ENCODE peak calls at places on chromosomes 16 and 17, in four cellular contexts. One of them, this sample, is unnamed.

GRCh38 chr16:67236551-67237395 is 9.8 kb downstream of the TMEM208 start:
- DNase-seq in fibroblast of lung: peak
- DNase-seq in RWPE1: peak
- DNase-seq in AG09309: no peak
- DNase-seq in this sample: no peak

GRCh38 chr16:23353440-23353839 is 51.3 kb downstream of the SCNN1B start:
- DNase-seq in AG09309: no peak
- DNase-seq in fibroblast of lung: no peak
- DNase-seq in RWPE1: no peak
- DNase-seq in this sample: no peak

GRCh38 chr17:66965801-66966528 is 1.5 kb downstream of the CACNG4 start:
- DNase-seq in fibroblast of lung: no peak
- DNase-seq in RWPE1: no peak
- DNase-seq in AG09309: no peak
- DNase-seq in this sample: no peak

GRCh38 chr16:52494621-52495020 is 52.3 kb downstream of the TOX3 start:
- DNase-seq in RWPE1: no peak
- DNase-seq in AG09309: no peak
- DNase-seq in fibroblast of lung: no peak
- DNase-seq in this sample: no peak

GRCh38 chr17:60678118-60678444 is 430 bp downstream of the BCAS3 start:
- DNase-seq in AG09309: no peak
- DNase-seq in RWPE1: peak
- DNase-seq in fibroblast of lung: no peak
- DNase-seq in this sample: no peak

GRCh38 chr16:29310852-29311314 is 95.6 kb downstream of the NPIPB11 start:
- DNase-seq in AG09309: no peak
- DNase-seq in fibroblast of lung: peak
- DNase-seq in RWPE1: no peak
- DNase-seq in this sample: no peak

GRCh38 chr17:82710499-82711232 is 5.8 kb upstream of the FN3KRP start:
- DNase-seq in AG09309: no peak
- DNase-seq in RWPE1: no peak
- DNase-seq in fibroblast of lung: no peak
- DNase-seq in this sample: no peak

GRCh38 chr17:1474402-1475189 is 17.9 kb downstream of the MYO1C start:
- DNase-seq in RWPE1: no peak
- DNase-seq in AG09309: no peak
- DNase-seq in fibroblast of lung: no peak
- DNase-seq in this sample: no peak

GRCh38 chr17:3335876-3336275 is 37.7 kb upstream of the OR3A1 start:
- DNase-seq in fibroblast of lung: no peak
- DNase-seq in RWPE1: no peak
- DNase-seq in AG09309: no peak
- DNase-seq in this sample: no peak
- TF ChIP-seq CTCF in fibroblast of lung: no peak
- TF ChIP-seq CTCF in RWPE1: no peak
- TF ChIP-seq CTCF in AG09309: no peak
- TF ChIP-seq CTCF in this sample: peak

GRCh38 chr17:59356543-59357218 is 25.2 kb downstream of the YPEL2 start:
- DNase-seq in AG09309: no peak
- DNase-seq in RWPE1: no peak
- DNase-seq in fibroblast of lung: peak
- DNase-seq in this sample: no peak

GRCh38 chr17:59355695-59356323 is 24.4 kb downstream of the YPEL2 start:
- DNase-seq in RWPE1: no peak
- DNase-seq in AG09309: no peak
- DNase-seq in fibroblast of lung: no peak
- DNase-seq in this sample: no peak

GRCh38 chr17:59357929-59358328 is 26.5 kb downstream of the YPEL2 start:
- DNase-seq in fibroblast of lung: peak
- DNase-seq in RWPE1: peak
- DNase-seq in AG09309: no peak
- DNase-seq in this sample: no peak

GRCh38 chr17:59355030-59355694 is 23.7 kb downstream of the YPEL2 start:
- DNase-seq in RWPE1: no peak
- DNase-seq in fibroblast of lung: no peak
- DNase-seq in AG09309: no peak
- DNase-seq in this sample: no peak

GRCh38 chr17:59357219-59357699 is 25.8 kb downstream of the YPEL2 start:
- DNase-seq in AG09309: no peak
- DNase-seq in RWPE1: no peak
- DNase-seq in fibroblast of lung: peak
- DNase-seq in this sample: no peak
- TF ChIP-seq CTCF in AG09309: no peak
- TF ChIP-seq CTCF in RWPE1: no peak
- TF ChIP-seq CTCF in fibroblast of lung: no peak
- TF ChIP-seq CTCF in this sample: no peak

GRCh38 chr17:28473542-28473941 is at the start of gene SLC13A2:
- DNase-seq in fibroblast of lung: no peak
- DNase-seq in AG09309: no peak
- DNase-seq in RWPE1: no peak
- DNase-seq in this sample: no peak
- TF ChIP-seq CTCF in fibroblast of lung: no peak
- TF ChIP-seq CTCF in AG09309: peak
- TF ChIP-seq CTCF in RWPE1: no peak
- TF ChIP-seq CTCF in this sample: peak

DNA sequence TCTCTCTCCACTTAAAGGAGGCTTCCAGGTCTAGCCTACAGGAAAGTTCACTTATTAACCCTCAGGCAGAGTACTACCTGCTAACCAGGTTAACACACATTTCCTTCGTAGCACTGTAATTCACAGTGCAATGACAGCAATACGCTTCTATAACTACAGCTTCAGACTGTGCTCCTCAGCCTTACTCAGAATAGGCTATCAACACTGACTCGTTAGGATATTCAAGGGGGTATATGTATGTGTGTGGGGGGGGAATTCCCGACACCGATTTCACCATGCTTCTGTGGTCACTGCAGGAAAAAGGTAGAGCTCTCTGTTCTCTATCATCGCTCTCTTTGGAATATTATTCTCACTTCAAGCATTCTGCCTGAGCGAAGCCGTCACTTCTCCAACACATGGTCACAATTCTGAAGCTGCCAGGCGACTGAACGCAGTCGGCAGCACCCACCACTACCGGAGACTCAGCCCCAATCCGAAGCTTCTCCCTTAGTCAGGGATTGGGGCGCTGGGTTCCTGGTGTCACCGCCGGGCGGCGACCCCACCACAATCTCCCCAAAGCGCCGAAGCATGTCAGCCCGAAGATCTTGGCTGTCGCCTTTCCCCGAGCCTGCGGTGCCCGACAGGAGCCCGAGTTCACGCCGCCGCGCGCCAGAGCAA is 599 bp downstream of the GGA3 start:
- DNase-seq in RWPE1: no peak
- DNase-seq in AG09309: no peak
- DNase-seq in fibroblast of lung: no peak
- DNase-seq in this sample: no peak
- TF ChIP-seq CTCF in RWPE1: no peak
- TF ChIP-seq CTCF in AG09309: no peak
- TF ChIP-seq CTCF in fibroblast of lung: no peak
- TF ChIP-seq CTCF in this sample: no peak

GRCh38 chr17:34675605-34676004 is 96.2 kb downstream of the TMEM132E start:
- DNase-seq in AG09309: no peak
- DNase-seq in RWPE1: no peak
- DNase-seq in fibroblast of lung: no peak
- DNase-seq in this sample: no peak
- TF ChIP-seq CTCF in AG09309: no peak
- TF ChIP-seq CTCF in RWPE1: no peak
- TF ChIP-seq CTCF in fibroblast of lung: no peak
- TF ChIP-seq CTCF in this sample: no peak

This sample was measured in epithelial cell of proximal tubule.